ENCODE peak calls at places on chromosomes 2 and 18, in six cellular contexts. One of them, this sample, is unnamed.
A peak's percentile ranks its signal among the peaks of the same experiment; 100 is the strongest.

GRCh38 chr2:8676915-8677645 is 4.8 kb upstream of the ID2 start:
- DNase-seq in bronchial epithelial cell: no peak
- DNase-seq in fibroblast of lung: no peak
- DNase-seq in foreskin fibroblast: peak; percentile 39
- DNase-seq in heart right ventricle: no peak
- DNase-seq in HL-60: no peak
- DNase-seq in this sample: no peak

GRCh38 chr18:54444309-54444914 is 86.7 kb downstream of the C18orf54 start:
- DNase-seq in foreskin fibroblast: peak; percentile 79
- DNase-seq in bronchial epithelial cell: peak; percentile 55
- DNase-seq in fibroblast of lung: peak; percentile 48
- DNase-seq in HL-60: peak; percentile 54
- DNase-seq in heart right ventricle: peak; percentile 19
- DNase-seq in this sample: peak; percentile 13

GRCh38 chr2:217065695-217066405 is 206.0 kb upstream of the TNP1 start:
- DNase-seq in HL-60: no peak
- DNase-seq in foreskin fibroblast: peak; percentile 95
- DNase-seq in bronchial epithelial cell: peak; percentile 90
- DNase-seq in fibroblast of lung: peak; percentile 89
- DNase-seq in heart right ventricle: no peak
- DNase-seq in this sample: peak; percentile 98

GRCh38 chr18:79634593-79634992 is 45.0 kb upstream of the CTDP1 start:
- DNase-seq in heart right ventricle: no peak
- DNase-seq in HL-60: no peak
- DNase-seq in foreskin fibroblast: no peak
- DNase-seq in fibroblast of lung: peak; percentile 40
- DNase-seq in bronchial epithelial cell: no peak
- DNase-seq in this sample: no peak

GRCh38 chr2:68698567-68699377 is 35.8 kb upstream of the ARHGAP25 start:
- DNase-seq in HL-60: no peak
- DNase-seq in fibroblast of lung: no peak
- DNase-seq in bronchial epithelial cell: no peak
- DNase-seq in heart right ventricle: no peak
- DNase-seq in foreskin fibroblast: no peak
- DNase-seq in this sample: no peak

GRCh38 chr18:12254137-12254819 is at the start of gene CIDEA:
- DNase-seq in heart right ventricle: no peak
- DNase-seq in fibroblast of lung: peak; percentile 42
- DNase-seq in foreskin fibroblast: peak; percentile 63
- DNase-seq in HL-60: no peak
- DNase-seq in bronchial epithelial cell: no peak
- DNase-seq in this sample: no peak

GRCh38 chr18:47737956-47738355 is 192.5 kb downstream of the SMAD2 start:
- DNase-seq in bronchial epithelial cell: no peak
- DNase-seq in heart right ventricle: no peak
- DNase-seq in HL-60: no peak
- DNase-seq in foreskin fibroblast: no peak
- DNase-seq in fibroblast of lung: no peak
- DNase-seq in this sample: no peak

GRCh38 chr18:50473896-50474295 is 86.0 kb upstream of the MAPK4 start:
- DNase-seq in bronchial epithelial cell: no peak
- DNase-seq in HL-60: no peak
- DNase-seq in heart right ventricle: no peak
- DNase-seq in fibroblast of lung: no peak
- DNase-seq in foreskin fibroblast: no peak
- DNase-seq in this sample: no peak

GRCh38 chr18:47549141-47549540 is 297.7 kb upstream of the SKOR2 start:
- DNase-seq in fibroblast of lung: no peak
- DNase-seq in foreskin fibroblast: no peak
- DNase-seq in bronchial epithelial cell: no peak
- DNase-seq in heart right ventricle: no peak
- DNase-seq in HL-60: no peak
- DNase-seq in this sample: no peak

GRCh38 chr2:164205347-164205746 is 415.9 kb downstream of the GRB14 start:
- DNase-seq in bronchial epithelial cell: peak; percentile 46
- DNase-seq in fibroblast of lung: peak; percentile 78
- DNase-seq in heart right ventricle: no peak
- DNase-seq in foreskin fibroblast: peak; percentile 31
- DNase-seq in HL-60: no peak
- DNase-seq in this sample: peak; percentile 11

DNA sequence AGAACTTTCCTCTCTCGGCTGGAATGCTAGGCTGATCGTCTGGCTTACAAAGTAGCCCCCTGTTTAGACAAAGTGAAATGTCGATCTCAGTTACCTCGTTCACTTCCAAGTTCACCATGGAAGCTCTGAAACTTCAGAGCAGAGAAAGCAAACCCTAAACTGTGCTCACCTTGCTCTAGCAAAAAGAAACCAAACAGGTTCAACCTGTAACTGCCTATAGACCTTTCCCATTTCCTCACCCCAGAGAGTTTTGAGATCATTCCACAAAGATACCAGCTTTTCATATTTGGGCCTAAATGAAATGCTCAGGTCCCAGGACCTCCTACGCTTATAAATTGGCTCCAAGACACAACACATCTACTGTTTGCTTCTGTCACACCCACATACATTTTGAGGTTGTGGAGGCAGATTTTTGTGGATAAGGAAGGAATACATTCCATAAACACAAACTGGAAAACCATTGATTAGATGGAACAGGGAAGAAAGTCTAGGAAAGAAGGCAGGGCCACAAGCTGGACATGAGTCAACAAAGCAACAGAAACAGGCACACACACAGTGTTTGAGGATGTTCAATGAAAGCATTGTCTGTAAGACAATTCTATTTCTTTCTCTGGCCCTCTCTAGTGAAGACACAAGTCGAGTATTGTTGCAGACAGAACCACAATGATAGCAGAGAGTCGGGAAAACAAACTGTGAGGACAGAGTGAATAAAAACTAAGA is 52.8 kb upstream of the TGIF1 start:
- DNase-seq in fibroblast of lung: no peak
- DNase-seq in bronchial epithelial cell: peak; percentile 38
- DNase-seq in foreskin fibroblast: no peak
- DNase-seq in HL-60: no peak
- DNase-seq in heart right ventricle: no peak
- DNase-seq in this sample: no peak
- H3K4me3 ChIP-seq in fibroblast of lung: no peak overlapping the region
- H3K4me3 ChIP-seq in bronchial epithelial cell: no peak overlapping the region
- H3K4me3 ChIP-seq in foreskin fibroblast: no peak overlapping the region
- H3K4me3 ChIP-seq in HL-60: no peak overlapping the region
- H3K4me3 ChIP-seq in heart right ventricle: no peak overlapping the region
- H3K4me3 ChIP-seq in this sample: no peak overlapping the region

GRCh38 chr18:21192308-21192624 is 49.8 kb upstream of the GREB1L start:
- DNase-seq in bronchial epithelial cell: no peak
- DNase-seq in HL-60: no peak
- DNase-seq in fibroblast of lung: no peak
- DNase-seq in heart right ventricle: no peak
- DNase-seq in foreskin fibroblast: no peak
- DNase-seq in this sample: no peak
- TF ChIP-seq CTCF in bronchial epithelial cell: no peak
- TF ChIP-seq CTCF in HL-60: no peak
- TF ChIP-seq CTCF in fibroblast of lung: no peak
- TF ChIP-seq CTCF in heart right ventricle: no peak
- TF ChIP-seq CTCF in foreskin fibroblast: no peak
- TF ChIP-seq CTCF in this sample: no peak

GRCh38 chr2:231228223-231228622 is 29.8 kb downstream of the ARMC9 start:
- DNase-seq in bronchial epithelial cell: no peak
- DNase-seq in HL-60: peak; percentile 4
- DNase-seq in fibroblast of lung: no peak
- DNase-seq in heart right ventricle: no peak
- DNase-seq in foreskin fibroblast: no peak
- DNase-seq in this sample: no peak

GRCh38 chr2:231223001-231223375 is 24.6 kb downstream of the ARMC9 start:
- DNase-seq in HL-60: no peak
- DNase-seq in bronchial epithelial cell: no peak
- DNase-seq in fibroblast of lung: no peak
- DNase-seq in heart right ventricle: no peak
- DNase-seq in foreskin fibroblast: no peak
- DNase-seq in this sample: no peak

GRCh38 chr2:231223458-231223970 is 25.1 kb downstream of the ARMC9 start:
- DNase-seq in HL-60: no peak
- DNase-seq in foreskin fibroblast: no peak
- DNase-seq in bronchial epithelial cell: no peak
- DNase-seq in heart right ventricle: no peak
- DNase-seq in fibroblast of lung: no peak
- DNase-seq in this sample: no peak

GRCh38 chr2:231227309-231228162 is 29.1 kb downstream of the ARMC9 start:
- DNase-seq in fibroblast of lung: peak; percentile 66
- DNase-seq in bronchial epithelial cell: peak; percentile 76
- DNase-seq in foreskin fibroblast: peak; percentile 88
- DNase-seq in heart right ventricle: no peak
- DNase-seq in HL-60: peak; percentile 85
- DNase-seq in this sample: peak; percentile 60

DNA sequence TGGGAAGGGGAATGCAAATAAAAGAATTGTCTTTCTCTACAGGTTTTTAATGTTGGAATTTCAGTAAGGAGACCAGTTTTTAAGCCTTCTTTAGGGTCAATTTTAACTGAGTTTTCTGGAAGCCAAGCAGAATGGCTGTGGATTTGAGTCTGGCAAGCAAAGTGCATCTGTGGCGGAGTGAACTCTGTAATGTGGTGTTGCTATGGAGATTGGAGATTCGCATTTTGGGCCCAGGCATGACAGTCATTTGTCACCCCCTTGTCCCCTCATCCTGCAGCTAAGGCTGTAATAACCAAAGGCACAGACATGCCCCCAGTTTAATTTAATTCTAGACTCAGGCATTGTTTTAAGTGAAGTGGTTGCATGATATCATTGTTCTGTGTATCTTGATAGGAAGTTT is 30.5 kb downstream of the ARMC9 start:
- DNase-seq in fibroblast of lung: no peak
- DNase-seq in foreskin fibroblast: no peak
- DNase-seq in bronchial epithelial cell: no peak
- DNase-seq in HL-60: no peak
- DNase-seq in heart right ventricle: no peak
- DNase-seq in this sample: no peak
- H3K4me3 ChIP-seq in fibroblast of lung: no peak overlapping the region
- H3K4me3 ChIP-seq in foreskin fibroblast: no peak overlapping the region
- H3K4me3 ChIP-seq in bronchial epithelial cell: no peak overlapping the region
- H3K4me3 ChIP-seq in HL-60: no peak overlapping the region
- H3K4me3 ChIP-seq in heart right ventricle: no peak overlapping the region
- H3K4me3 ChIP-seq in this sample: no peak overlapping the region

GRCh38 chr18:63707816-63708215 is 5.1 kb downstream of the SERPINB11 start:
- DNase-seq in foreskin fibroblast: no peak
- DNase-seq in heart right ventricle: no peak
- DNase-seq in HL-60: no peak
- DNase-seq in bronchial epithelial cell: no peak
- DNase-seq in fibroblast of lung: peak; percentile 10
- DNase-seq in this sample: no peak
- TF ChIP-seq CTCF in foreskin fibroblast: no peak
- TF ChIP-seq CTCF in heart right ventricle: no peak
- TF ChIP-seq CTCF in HL-60: no peak
- TF ChIP-seq CTCF in bronchial epithelial cell: no peak
- TF ChIP-seq CTCF in fibroblast of lung: no peak
- TF ChIP-seq CTCF in this sample: no peak

GRCh38 chr18:9916814-9917213 is 3.0 kb downstream of the VAPA start:
- DNase-seq in HL-60: no peak
- DNase-seq in heart right ventricle: no peak
- DNase-seq in bronchial epithelial cell: no peak
- DNase-seq in fibroblast of lung: no peak
- DNase-seq in foreskin fibroblast: no peak
- DNase-seq in this sample: no peak
- H3K4me3 ChIP-seq in HL-60: no peak overlapping the region
- H3K4me3 ChIP-seq in heart right ventricle: peak overlapping the region; percentile 99
- H3K4me3 ChIP-seq in bronchial epithelial cell: no peak overlapping the region
- H3K4me3 ChIP-seq in fibroblast of lung: peak overlapping the region; percentile 77
- H3K4me3 ChIP-seq in foreskin fibroblast: peak overlapping the region; percentile 79
- H3K4me3 ChIP-seq in this sample: no peak overlapping the region

GRCh38 chr2:116095636-116096035 is 1653.2 kb downstream of the DPP10 start:
- DNase-seq in HL-60: no peak
- DNase-seq in bronchial epithelial cell: no peak
- DNase-seq in heart right ventricle: no peak
- DNase-seq in fibroblast of lung: no peak
- DNase-seq in foreskin fibroblast: no peak
- DNase-seq in this sample: no peak

GRCh38 chr2:116094196-116094595 is 1651.8 kb downstream of the DPP10 start:
- DNase-seq in heart right ventricle: no peak
- DNase-seq in bronchial epithelial cell: no peak
- DNase-seq in fibroblast of lung: no peak
- DNase-seq in foreskin fibroblast: no peak
- DNase-seq in HL-60: no peak
- DNase-seq in this sample: no peak

DNA sequence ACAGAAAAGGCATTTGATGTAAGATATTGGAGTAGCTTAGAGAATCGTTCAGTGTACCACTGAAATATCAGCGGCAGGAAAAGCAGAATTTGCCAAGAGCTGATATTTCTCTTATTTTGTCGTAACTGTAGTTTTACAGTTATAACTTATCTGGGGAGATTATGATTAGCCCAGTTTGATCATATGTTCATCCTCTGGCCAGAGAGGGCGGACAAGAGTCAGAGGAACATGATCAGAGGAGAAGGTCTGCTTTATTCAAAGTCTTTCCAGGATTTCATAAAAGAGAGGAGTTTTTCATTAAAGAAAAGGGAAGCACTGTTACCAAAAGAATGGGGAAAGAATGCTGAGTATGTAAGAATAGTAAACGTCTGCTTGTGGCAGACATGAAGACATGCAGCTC is 1655.6 kb downstream of the DPP10 start:
- DNase-seq in bronchial epithelial cell: no peak
- DNase-seq in fibroblast of lung: no peak
- DNase-seq in foreskin fibroblast: no peak
- DNase-seq in HL-60: no peak
- DNase-seq in heart right ventricle: no peak
- DNase-seq in this sample: no peak
- TF ChIP-seq CTCF in bronchial epithelial cell: no peak
- TF ChIP-seq CTCF in fibroblast of lung: no peak
- TF ChIP-seq CTCF in foreskin fibroblast: no peak
- TF ChIP-seq CTCF in HL-60: no peak
- TF ChIP-seq CTCF in heart right ventricle: no peak
- TF ChIP-seq CTCF in this sample: no peak

DNA sequence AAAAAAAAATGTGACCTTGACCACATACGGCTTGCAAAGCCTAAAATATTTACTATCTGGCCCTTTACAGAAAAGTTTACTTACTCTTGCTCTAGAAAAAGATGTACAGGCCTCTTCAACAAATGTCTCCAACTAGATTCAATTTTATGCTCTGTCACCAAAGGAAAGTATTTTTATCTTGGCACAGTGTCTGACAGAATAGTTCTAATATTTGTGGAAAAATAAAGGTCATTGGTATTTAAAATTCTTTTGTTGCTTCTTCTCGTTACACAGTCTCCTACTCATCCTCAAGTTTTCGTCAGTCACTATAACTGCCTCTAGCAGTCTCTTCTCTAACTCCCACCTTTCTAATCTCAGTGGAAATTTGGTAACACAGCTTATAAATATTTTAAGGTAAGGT is 1.4 kb downstream of the RBKS start:
- DNase-seq in bronchial epithelial cell: no peak
- DNase-seq in foreskin fibroblast: peak; percentile 24
- DNase-seq in heart right ventricle: no peak
- DNase-seq in HL-60: no peak
- DNase-seq in fibroblast of lung: peak; percentile 72
- DNase-seq in this sample: peak; percentile 18
- H3K4me3 ChIP-seq in bronchial epithelial cell: no peak overlapping the region
- H3K4me3 ChIP-seq in foreskin fibroblast: peak overlapping the region; percentile 3
- H3K4me3 ChIP-seq in heart right ventricle: peak overlapping the region; percentile 82
- H3K4me3 ChIP-seq in HL-60: peak overlapping the region; percentile 76
- H3K4me3 ChIP-seq in fibroblast of lung: peak overlapping the region; percentile 12
- H3K4me3 ChIP-seq in this sample: no peak overlapping the region

DNA sequence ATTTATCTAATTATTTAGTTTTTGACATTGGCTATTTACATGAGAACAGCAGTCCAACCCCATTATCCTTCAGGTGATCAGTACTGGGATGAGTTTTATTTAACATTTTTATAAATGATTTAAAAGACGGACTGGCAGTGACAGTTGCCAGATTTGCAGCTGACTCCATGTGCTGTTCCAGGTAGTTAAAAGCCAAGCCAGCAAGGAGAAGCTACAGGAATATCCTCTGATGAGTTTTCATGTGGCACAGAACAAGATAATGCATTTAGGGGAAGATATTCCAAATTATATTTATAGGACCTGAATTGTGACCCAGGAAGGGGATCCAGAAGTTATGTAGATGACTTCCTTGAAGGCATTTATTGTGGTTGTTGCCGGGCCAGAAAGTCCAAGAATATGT is 209.9 kb downstream of the MCFD2 start:
- DNase-seq in heart right ventricle: no peak
- DNase-seq in fibroblast of lung: no peak
- DNase-seq in HL-60: no peak
- DNase-seq in foreskin fibroblast: no peak
- DNase-seq in bronchial epithelial cell: no peak
- DNase-seq in this sample: no peak
- TF ChIP-seq CTCF in heart right ventricle: no peak
- TF ChIP-seq CTCF in fibroblast of lung: no peak
- TF ChIP-seq CTCF in HL-60: no peak
- TF ChIP-seq CTCF in foreskin fibroblast: no peak
- TF ChIP-seq CTCF in bronchial epithelial cell: no peak
- TF ChIP-seq CTCF in this sample: no peak

This sample was measured in AG09309.